ENCODE peak calls at places on chromosomes 1 and 21, in six cellular contexts. T is body of pancreas, C is prostate gland, R is GM12864, D is fibroblast of villous mesenchyme, N is choroid plexus epithelial cell. W is an unnamed sample.

GRCh38 chr1:109274533-109275476 is 8.1 kb downstream of the PSRC1 start:
- DNase-seq in R (no peak), C (peak; percentile 90), N (peak; percentile 80), T (peak; percentile 68), D (peak; percentile 80), W (no peak)

GRCh38 chr1:86441581-86441980 is 17.6 kb downstream of the CLCA2 start:
- DNase-seq in N (no peak), D (no peak), T (no peak), C (no peak), R (no peak), W (no peak)

GRCh38 chr1:116433283-116434257 is 60.5 kb downstream of the ATP1A1 start:
- DNase-seq in T (peak; percentile 65), R (no peak), D (peak; percentile 4), N (peak; percentile 34), C (peak; percentile 46), W (peak; percentile 82)

GRCh38 chr1:237938553-237938952 is 47.8 kb upstream of the ZP4 start:
- DNase-seq in N (no peak), C (no peak), R (no peak), T (no peak), D (no peak), W (no peak)

GRCh38 chr1:197218857-197219256 is 49.2 kb upstream of the CRB1 start:
- DNase-seq in R (no peak), C (no peak), T (no peak), D (no peak), N (no peak), W (no peak)

GRCh38 chr1:224435318-224435763 is 744 bp upstream of the WDR26 start:
- DNase-seq in N (peak; percentile 62), T (no peak), R (no peak), D (peak; percentile 78), C (peak; percentile 19), W (no peak)

GRCh38 chr1:99005537-99005942 is 879 bp upstream of the PLPPR5 start:
- DNase-seq in D (no peak), C (no peak), T (no peak), N (peak; percentile 9), R (no peak), W (no peak)

GRCh38 chr1:217965156-217965786 is 319.8 kb upstream of the RRP15 start:
- DNase-seq in R (no peak), T (no peak), C (no peak), N (no peak), D (no peak), W (no peak)

GRCh38 chr1:233020441-233020840 is 70.0 kb downstream of the NTPCR start:
- DNase-seq in N (peak; percentile 34), C (no peak), R (no peak), T (no peak), D (no peak), W (no peak)

GRCh38 chr1:50180367-50180766 is 71.6 kb downstream of the ELAVL4 start:
- DNase-seq in N (no peak), C (no peak), D (no peak), R (no peak), T (no peak), W (no peak)
- TF ChIP-seq CTCF in N (no peak), C (no peak), D (no peak), R (no peak), T (no peak), W (no peak)

GRCh38 chr1:25899792-25900191 is 6.4 kb downstream of the STMN1 start:
- DNase-seq in R (no peak), N (no peak), T (no peak), D (no peak), C (no peak), W (no peak)

GRCh38 chr1:25903986-25904385 is 2.2 kb downstream of the STMN1 start:
- DNase-seq in D (no peak), T (no peak), N (no peak), C (no peak), R (no peak), W (no peak)

GRCh38 chr1:25900209-25900608 is 6.0 kb downstream of the STMN1 start:
- DNase-seq in C (no peak), N (no peak), D (no peak), R (no peak), T (no peak), W (no peak)

GRCh38 chr1:25904942-25905679 is 1.1 kb downstream of the STMN1 start:
- DNase-seq in T (peak; percentile 91), N (peak; percentile 91), C (peak; percentile 93), D (peak; percentile 87), R (peak; percentile 73), W (peak; percentile 52)

DNA sequence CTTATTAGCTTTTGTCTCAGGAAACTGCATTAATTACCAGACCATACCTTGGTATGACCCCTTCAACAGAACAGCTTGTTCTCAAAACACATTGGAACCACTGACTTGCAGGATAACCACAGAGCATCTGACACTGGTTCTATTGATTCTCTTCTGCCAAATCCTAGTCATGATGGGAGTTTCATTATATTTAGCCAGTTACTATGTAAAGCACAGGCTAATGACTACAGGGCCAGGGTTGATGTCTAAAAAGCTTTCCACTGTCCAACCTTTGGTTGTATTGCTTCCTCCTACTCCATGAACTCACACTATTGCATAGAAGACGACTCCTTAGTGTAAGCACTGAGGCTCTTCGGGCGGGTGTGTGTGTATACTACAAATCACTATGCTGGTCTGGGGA is 3.8 kb downstream of the STMN1 start:
- DNase-seq in D (no peak), N (peak; percentile 53), C (no peak), R (no peak), T (no peak), W (no peak)
- H3K4me3 ChIP-seq in D (no peak overlapping the region), N (no peak overlapping the region), C (no peak overlapping the region), R (no peak overlapping the region), T (no peak overlapping the region), W (no peak overlapping the region)

DNA sequence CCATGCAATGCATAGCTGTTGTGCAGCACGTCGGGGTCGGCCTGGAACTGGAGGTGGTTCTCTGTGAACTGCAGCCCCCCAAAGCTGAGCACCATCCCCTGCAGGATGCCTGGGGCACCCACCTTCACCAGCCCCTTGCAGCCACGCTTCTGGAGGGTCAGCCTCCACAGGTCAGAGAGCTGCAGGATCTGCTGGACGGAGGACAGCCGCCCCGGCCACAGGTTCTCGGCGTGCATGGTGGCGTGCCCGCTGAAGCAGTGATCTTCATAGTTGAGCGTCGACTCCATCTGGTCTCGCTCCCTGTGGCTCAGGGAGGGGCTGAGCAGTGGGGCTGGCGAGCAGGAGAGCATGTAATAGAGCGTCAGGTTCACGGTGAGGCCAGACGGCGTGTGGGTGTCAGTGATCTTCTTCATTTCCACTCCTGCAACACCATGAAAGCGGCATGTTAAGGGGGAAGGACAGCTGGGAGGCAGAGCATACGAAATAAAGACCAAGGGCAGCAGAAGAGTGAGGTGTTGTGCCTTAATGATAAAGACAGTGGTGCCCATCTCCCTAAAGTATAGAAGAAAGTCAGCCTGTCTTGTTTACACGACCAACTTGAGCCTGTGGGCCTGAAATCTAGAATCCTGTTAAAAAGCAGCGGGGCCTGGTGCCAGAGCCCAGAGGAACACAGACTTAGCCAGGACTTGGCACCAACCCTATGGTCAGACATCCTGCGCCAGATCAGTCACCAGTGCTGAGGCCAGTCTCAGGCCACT is 3.0 kb downstream of the KIAA2013 start:
- DNase-seq in D (no peak), C (no peak), T (no peak), N (no peak), R (no peak), W (no peak)
- TF ChIP-seq CTCF in D (no peak), C (no peak), T (no peak), N (no peak), R (no peak), W (no peak)

DNA sequence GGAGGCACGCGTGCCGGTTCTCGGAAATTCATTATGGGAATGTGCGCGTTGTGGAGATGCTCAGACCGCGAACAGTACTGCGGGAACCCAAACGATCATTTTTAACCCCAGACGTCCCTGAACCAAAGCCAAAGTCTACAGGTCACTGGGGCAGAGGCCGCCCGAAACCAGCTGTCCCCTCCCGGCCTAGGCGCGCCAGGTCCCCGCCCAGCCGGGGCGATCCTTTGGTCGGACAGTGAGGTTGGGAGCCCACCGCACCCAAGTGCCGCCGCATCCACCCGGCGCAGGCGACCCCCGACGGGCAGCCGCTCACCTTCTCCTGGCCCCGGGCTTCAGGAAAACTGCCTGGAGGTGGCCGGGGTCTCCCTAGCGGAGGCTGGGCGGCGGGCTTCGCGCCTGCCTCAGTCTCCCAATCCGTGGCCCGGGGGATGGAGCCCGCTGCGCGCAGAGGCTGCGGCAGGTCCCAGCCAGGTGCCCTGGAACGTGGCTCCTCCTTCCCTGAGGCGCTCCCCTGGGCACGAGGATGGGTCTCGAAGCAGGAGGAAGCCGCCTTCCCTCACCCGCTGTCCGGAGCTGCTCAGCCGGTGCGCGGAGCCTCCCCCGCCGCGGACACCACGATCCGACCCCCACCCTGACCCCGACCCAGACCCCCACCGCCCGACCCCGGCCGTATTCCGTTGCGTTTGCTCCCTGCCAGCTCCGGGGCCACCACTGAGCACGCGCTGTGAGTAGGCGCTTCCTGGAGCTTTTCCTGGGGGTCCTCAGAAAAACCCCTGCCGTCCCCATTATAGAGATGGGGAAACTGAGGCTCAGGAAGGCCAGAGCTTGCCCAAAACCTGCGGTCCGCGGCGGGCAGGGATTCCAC is 8.1 kb upstream of the SLX9 start:
- DNase-seq in R (no peak), T (no peak), N (no peak), C (no peak), D (no peak), W (no peak)
- H3K4me3 ChIP-seq in R (peak overlapping the region; percentile 63), T (no peak overlapping the region), N (peak overlapping the region; percentile 42), C (peak overlapping the region; percentile 37), D (peak overlapping the region; percentile 46), W (no peak overlapping the region)

DNA sequence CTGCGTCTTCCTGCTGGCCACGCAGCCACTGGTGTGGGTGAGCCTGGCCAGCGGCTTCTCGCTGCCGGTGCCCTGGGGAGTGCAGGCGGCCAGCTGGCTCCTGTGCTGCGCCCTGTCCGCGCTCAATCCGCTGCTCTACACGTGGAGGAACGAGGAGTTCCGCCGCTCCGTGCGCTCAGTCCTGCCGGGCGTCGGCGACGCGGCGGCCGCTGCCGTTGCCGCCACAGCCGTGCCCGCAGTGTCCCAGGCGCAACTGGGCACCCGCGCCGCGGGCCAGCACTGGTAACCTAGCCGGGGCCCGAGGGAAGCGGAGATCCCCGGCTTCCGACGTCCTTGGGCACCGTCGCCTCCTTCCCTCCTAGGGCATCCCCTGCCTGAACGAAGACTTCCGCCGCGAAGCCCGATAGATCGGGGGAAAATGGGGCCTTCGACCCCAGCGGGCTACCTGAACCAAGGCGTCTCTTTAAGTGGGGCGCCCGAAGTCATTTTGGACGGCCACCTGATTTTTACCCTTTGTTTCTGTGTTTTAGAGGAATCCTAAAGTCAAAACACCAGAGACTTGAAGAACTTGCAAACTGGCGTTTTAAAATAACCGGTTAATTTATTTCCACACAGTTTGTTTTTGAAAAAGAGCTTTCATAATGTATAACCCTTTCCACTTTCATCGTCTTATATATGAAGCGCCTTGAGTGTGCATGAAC is 2.0 kb downstream of the GPR88 start:
- DNase-seq in N (peak; percentile 28), T (peak; percentile 14), D (peak; percentile 22), R (no peak), C (no peak), W (no peak)
- TF ChIP-seq CTCF in N (no peak), T (no peak), D (no peak), R (no peak), C (no peak), W (no peak)

DNA sequence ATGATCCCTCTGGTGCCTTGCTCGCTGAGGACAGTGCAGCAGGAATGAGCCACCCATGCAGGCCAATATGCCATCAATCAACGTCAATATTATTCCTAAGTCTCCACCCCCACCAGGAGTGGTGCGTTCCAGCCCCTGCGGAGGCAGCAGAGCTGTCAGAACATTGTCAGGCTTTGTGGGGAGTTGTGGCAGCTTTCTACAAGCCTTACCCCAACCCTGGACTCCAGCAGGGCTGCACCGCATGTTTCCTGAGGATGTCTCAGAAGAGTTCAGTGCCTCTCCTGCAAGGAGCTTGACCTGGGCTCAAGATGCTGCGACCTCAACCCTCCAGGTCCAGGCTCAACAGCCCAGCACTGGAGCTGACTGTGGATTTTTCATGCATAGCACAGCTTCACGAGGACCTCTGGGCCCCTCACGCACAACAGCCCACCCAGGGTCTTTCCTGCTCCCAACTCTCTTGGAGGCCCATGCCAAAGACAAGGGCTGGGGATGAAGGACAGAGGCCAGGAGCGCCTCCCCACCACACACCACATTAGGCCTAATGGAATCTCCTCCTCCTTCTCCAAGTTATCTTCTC is 67.5 kb downstream of the PSMG1 start:
- DNase-seq in R (no peak), D (no peak), T (no peak), C (no peak), N (no peak), W (no peak)
- H3K4me3 ChIP-seq in R (no peak overlapping the region), D (no peak overlapping the region), T (no peak overlapping the region), C (no peak overlapping the region), N (no peak overlapping the region), W (no peak overlapping the region)